ENCODE peak calls at places on chromosomes 5 and 9, in five cellular contexts. One of them, this sample, is unnamed.

GRCh38 chr5:151480384-151480783 is 33.0 kb downstream of the SLC36A1 start:
- DNase-seq in activated CD8-positive, alpha-beta memory T cell treated with anti-CD3 and anti-CD28 coated beads, Interleukin-2, amount 50 U/mL, for 48 hours: no peak
- DNase-seq in brain microvascular endothelial cell: no peak
- DNase-seq in posterior cingulate gyrus: no peak
- DNase-seq in mucosa of descending colon: no peak
- DNase-seq in this sample: no peak

GRCh38 chr5:13735686-13736085 is 208.8 kb downstream of the DNAH5 start:
- DNase-seq in activated CD8-positive, alpha-beta memory T cell treated with anti-CD3 and anti-CD28 coated beads, Interleukin-2, amount 50 U/mL, for 48 hours: no peak
- DNase-seq in brain microvascular endothelial cell: no peak
- DNase-seq in posterior cingulate gyrus: no peak
- DNase-seq in mucosa of descending colon: no peak
- DNase-seq in this sample: no peak

GRCh38 chr5:73088026-73088425 is 32.3 kb upstream of the TMEM171 start:
- DNase-seq in activated CD8-positive, alpha-beta memory T cell treated with anti-CD3 and anti-CD28 coated beads, Interleukin-2, amount 50 U/mL, for 48 hours: no peak
- DNase-seq in brain microvascular endothelial cell: no peak
- DNase-seq in posterior cingulate gyrus: no peak
- DNase-seq in mucosa of descending colon: no peak
- DNase-seq in this sample: no peak

GRCh38 chr5:175810457-175810856 is 60.9 kb upstream of the CPLX2 start:
- DNase-seq in activated CD8-positive, alpha-beta memory T cell treated with anti-CD3 and anti-CD28 coated beads, Interleukin-2, amount 50 U/mL, for 48 hours: no peak
- DNase-seq in brain microvascular endothelial cell: no peak
- DNase-seq in posterior cingulate gyrus: no peak
- DNase-seq in mucosa of descending colon: no peak
- DNase-seq in this sample: no peak

GRCh38 chr9:90457386-90458080 is 185.1 kb downstream of the DIRAS2 start:
- DNase-seq in activated CD8-positive, alpha-beta memory T cell treated with anti-CD3 and anti-CD28 coated beads, Interleukin-2, amount 50 U/mL, for 48 hours: no peak
- DNase-seq in brain microvascular endothelial cell: no peak
- DNase-seq in posterior cingulate gyrus: no peak
- DNase-seq in mucosa of descending colon: no peak
- DNase-seq in this sample: no peak

GRCh38 chr9:136700959-136701664 is 11.3 kb upstream of the DIPK1B start:
- DNase-seq in activated CD8-positive, alpha-beta memory T cell treated with anti-CD3 and anti-CD28 coated beads, Interleukin-2, amount 50 U/mL, for 48 hours: peak; percentile 84
- DNase-seq in brain microvascular endothelial cell: no peak
- DNase-seq in posterior cingulate gyrus: no peak
- DNase-seq in mucosa of descending colon: no peak
- DNase-seq in this sample: no peak

GRCh38 chr5:16897284-16897704 is 38.8 kb downstream of the MYO10 start:
- DNase-seq in activated CD8-positive, alpha-beta memory T cell treated with anti-CD3 and anti-CD28 coated beads, Interleukin-2, amount 50 U/mL, for 48 hours: no peak
- DNase-seq in brain microvascular endothelial cell: peak; percentile 70
- DNase-seq in posterior cingulate gyrus: no peak
- DNase-seq in mucosa of descending colon: no peak
- DNase-seq in this sample: no peak

GRCh38 chr9:126043691-126044090 is 282.9 kb upstream of the MVB12B start:
- DNase-seq in activated CD8-positive, alpha-beta memory T cell treated with anti-CD3 and anti-CD28 coated beads, Interleukin-2, amount 50 U/mL, for 48 hours: no peak
- DNase-seq in brain microvascular endothelial cell: no peak
- DNase-seq in posterior cingulate gyrus: no peak
- DNase-seq in mucosa of descending colon: no peak
- DNase-seq in this sample: no peak

GRCh38 chr5:139190125-139190524 is 8.0 kb downstream of the SIL1 start:
- DNase-seq in activated CD8-positive, alpha-beta memory T cell treated with anti-CD3 and anti-CD28 coated beads, Interleukin-2, amount 50 U/mL, for 48 hours: no peak
- DNase-seq in brain microvascular endothelial cell: peak; percentile 84
- DNase-seq in posterior cingulate gyrus: no peak
- DNase-seq in mucosa of descending colon: no peak
- DNase-seq in this sample: peak; percentile 50

GRCh38 chr5:33891731-33892418 is at the start of gene ADAMTS12:
- DNase-seq in activated CD8-positive, alpha-beta memory T cell treated with anti-CD3 and anti-CD28 coated beads, Interleukin-2, amount 50 U/mL, for 48 hours: no peak
- DNase-seq in brain microvascular endothelial cell: peak; percentile 53
- DNase-seq in posterior cingulate gyrus: no peak
- DNase-seq in mucosa of descending colon: peak; percentile 10
- DNase-seq in this sample: peak; percentile 83

GRCh38 chr9:89274838-89275237 is 36.2 kb upstream of the CKS2 start:
- DNase-seq in activated CD8-positive, alpha-beta memory T cell treated with anti-CD3 and anti-CD28 coated beads, Interleukin-2, amount 50 U/mL, for 48 hours: no peak
- DNase-seq in brain microvascular endothelial cell: peak; percentile 94
- DNase-seq in posterior cingulate gyrus: no peak
- DNase-seq in mucosa of descending colon: no peak
- DNase-seq in this sample: peak; percentile 73

GRCh38 chr9:127124091-127124490 is 1.7 kb upstream of the ANGPTL2 start:
- DNase-seq in activated CD8-positive, alpha-beta memory T cell treated with anti-CD3 and anti-CD28 coated beads, Interleukin-2, amount 50 U/mL, for 48 hours: no peak
- DNase-seq in brain microvascular endothelial cell: no peak
- DNase-seq in posterior cingulate gyrus: no peak
- DNase-seq in mucosa of descending colon: no peak
- DNase-seq in this sample: no peak

GRCh38 chr5:168829044-168829443 is 249.9 kb upstream of the PANK3 start:
- DNase-seq in activated CD8-positive, alpha-beta memory T cell treated with anti-CD3 and anti-CD28 coated beads, Interleukin-2, amount 50 U/mL, for 48 hours: no peak
- DNase-seq in brain microvascular endothelial cell: no peak
- DNase-seq in posterior cingulate gyrus: no peak
- DNase-seq in mucosa of descending colon: no peak
- DNase-seq in this sample: no peak

GRCh38 chr5:143432658-143433239 is 29.3 kb upstream of the NR3C1 start:
- DNase-seq in activated CD8-positive, alpha-beta memory T cell treated with anti-CD3 and anti-CD28 coated beads, Interleukin-2, amount 50 U/mL, for 48 hours: no peak
- DNase-seq in brain microvascular endothelial cell: no peak
- DNase-seq in posterior cingulate gyrus: no peak
- DNase-seq in mucosa of descending colon: no peak
- DNase-seq in this sample: no peak